ENCODE peak calls at places on chromosomes 1 and 21, in nine cellular contexts. H is fibroblast of the conjunctiva; X is HT1080; C is activated T-helper 1 cell treated with anti-CD3 and anti-CD28 coated beads, Interleukin-12 subunit alpha, Interleukin-12 subunit beta, Interleukin-2, Interleukin-4 antibody, amounts not matched to agents 30 ng/mL and 10 ng/mL and 1 ng/mL, durations not matched to agents 14 hours and 24 hours and 36 hours; E is K562; B is GM20000; A is glutamatergic neuron; D is brain microvascular endothelial cell; N is astrocyte of the spinal cord. Y is an unnamed sample.

GRCh38 chr1:93172778-93173177 is 7.4 kb downstream of the TMED5 start:
- DNase-seq in H (no peak), X (no peak), C (no peak), E (no peak), B (no peak), A (no peak), D (no peak), N (no peak), Y (no peak)

GRCh38 chr1:6511461-6512244 is 20.2 kb upstream of the PLEKHG5 start:
- DNase-seq in H (no peak), X (no peak), C (no peak), E (no peak), B (no peak), A (no peak), D (no peak), N (no peak), Y (no peak)

GRCh38 chr1:38217316-38217715 is 170.7 kb upstream of the POU3F1 start:
- DNase-seq in H (no peak), X (no peak), C (no peak), E (no peak), B (no peak), A (no peak), D (no peak), N (no peak), Y (no peak)

GRCh38 chr1:239723821-239724367 is 337.5 kb downstream of the CHRM3 start:
- DNase-seq in H (no peak), X (peak; percentile 11), C (no peak), E (no peak), B (no peak), A (no peak), D (no peak), N (peak; percentile 60), Y (no peak)

GRCh38 chr1:163307479-163308171 is 14.1 kb upstream of the NUF2 start:
- DNase-seq in H (peak; percentile 36), X (peak; percentile 80), C (no peak), E (no peak), B (no peak), A (no peak), D (peak; percentile 83), N (peak; percentile 85), Y (no peak)

GRCh38 chr1:231866392-231867331 is 240.1 kb downstream of the DISC1 start:
- DNase-seq in H (peak; percentile 17), X (peak; percentile 27), C (peak; percentile 13), E (peak; percentile 64), B (peak; percentile 53), A (peak; percentile 73), D (peak; percentile 41), N (peak; percentile 61), Y (peak; percentile 80)

GRCh38 chr1:1907098-1907736 is 7.8 kb upstream of the CALML6 start:
- DNase-seq in H (peak; percentile 60), X (no peak), C (no peak), E (no peak), B (peak; percentile 66), A (peak; percentile 63), D (no peak), N (no peak), Y (peak; percentile 66)

GRCh38 chr1:174998569-174999215 is 1.1 kb upstream of the CACYBP start:
- DNase-seq in H (no peak), X (peak; percentile 64), C (peak; percentile 35), E (peak; percentile 75), B (peak; percentile 61), A (peak; percentile 37), D (peak; percentile 25), N (peak; percentile 63), Y (peak; percentile 54)

GRCh38 chr1:25703671-25704637 is 87.4 kb downstream of the MAN1C1 start:
- DNase-seq in H (no peak), X (no peak), C (no peak), E (no peak), B (no peak), A (no peak), D (no peak), N (no peak), Y (no peak)

GRCh38 chr1:232813757-232814156 is 8.5 kb downstream of the MAP10 start:
- DNase-seq in H (no peak), X (no peak), C (no peak), E (no peak), B (no peak), A (no peak), D (no peak), N (no peak), Y (no peak)

GRCh38 chr1:29245876-29246275 is 9.6 kb downstream of the PTPRU start:
- DNase-seq in H (peak; percentile 22), X (peak; percentile 50), C (no peak), E (no peak), B (no peak), A (no peak), D (peak; percentile 38), N (peak; percentile 36), Y (peak; percentile 63)

GRCh38 chr1:161229896-161230295 is 4.0 kb downstream of the TOMM40L start:
- DNase-seq in H (no peak), X (no peak), C (no peak), E (no peak), B (no peak), A (no peak), D (no peak), N (no peak), Y (peak; percentile 70)

GRCh38 chr1:185314416-185314815 is 2.6 kb downstream of the IVNS1ABP start:
- DNase-seq in H (no peak), X (peak; percentile 27), C (no peak), E (no peak), B (no peak), A (no peak), D (no peak), N (no peak), Y (no peak)

GRCh38 chr1:13583592-13583963 is at the start of gene PDPN:
- DNase-seq in H (no peak), X (peak; percentile 40), C (no peak), E (no peak), B (no peak), A (peak; percentile 66), D (no peak), N (peak; percentile 46), Y (no peak)

GRCh38 chr1:18668750-18669404 is 38.2 kb downstream of the PAX7 start:
- DNase-seq in H (no peak), X (peak; percentile 44), C (no peak), E (no peak), B (no peak), A (no peak), D (no peak), N (no peak), Y (no peak)

GRCh38 chr1:182955596-182956588 is 2.9 kb upstream of the SHCBP1L start:
- DNase-seq in H (peak; percentile 68), X (peak; percentile 96), C (no peak), E (no peak), B (no peak), A (no peak), D (peak; percentile 92), N (peak; percentile 87), Y (peak; percentile 33)

GRCh38 chr1:105678334-105678733 is 1378.1 kb upstream of the PRMT6 start:
- DNase-seq in H (no peak), X (peak; percentile 81), C (no peak), E (no peak), B (no peak), A (no peak), D (no peak), N (no peak), Y (no peak)

GRCh38 chr1:8182034-8182761 is 135.7 kb upstream of the SLC45A1 start:
- DNase-seq in H (no peak), X (peak; percentile 71), C (peak; percentile 26), E (no peak), B (peak; percentile 49), A (no peak), D (peak; percentile 97), N (peak; percentile 84), Y (no peak)

GRCh38 chr1:156608036-156608674 is 6.9 kb upstream of the GPATCH4 start:
- DNase-seq in H (peak; percentile 74), X (peak; percentile 68), C (peak; percentile 49), E (peak; percentile 64), B (peak; percentile 69), A (peak; percentile 61), D (peak; percentile 69), N (peak; percentile 70), Y (peak; percentile 82)

GRCh38 chr1:78426398-78426797 is 64.4 kb upstream of the PTGFR start:
- DNase-seq in H (no peak), X (no peak), C (no peak), E (no peak), B (no peak), A (no peak), D (no peak), N (peak; percentile 30), Y (no peak)

GRCh38 chr1:8455700-8456305 is 137.9 kb downstream of the SLC45A1 start:
- DNase-seq in H (no peak), X (no peak), C (no peak), E (no peak), B (no peak), A (no peak), D (no peak), N (no peak), Y (no peak)

GRCh38 chr1:207401578-207401977 is 52.5 kb upstream of the CR2 start:
- DNase-seq in H (no peak), X (no peak), C (no peak), E (no peak), B (no peak), A (no peak), D (no peak), N (no peak), Y (no peak)

GRCh38 chr1:10899490-10900264 is 103.2 kb upstream of the CASZ1 start:
- DNase-seq in H (no peak), X (no peak), C (no peak), E (no peak), B (no peak), A (no peak), D (no peak), N (no peak), Y (peak; percentile 10)

GRCh38 chr21:15543473-15543872 is 186.3 kb upstream of the USP25 start:
- DNase-seq in H (no peak), X (peak; percentile 13), C (no peak), E (no peak), B (no peak), A (no peak), D (no peak), N (no peak), Y (no peak)

GRCh38 chr1:66182551-66183178 is 351.3 kb upstream of the SGIP1 start:
- DNase-seq in H (no peak), X (peak; percentile 91), C (peak; percentile 33), E (no peak), B (no peak), A (no peak), D (peak; percentile 59), N (peak; percentile 76), Y (no peak)

GRCh38 chr1:154501423-154502065 is 475 bp upstream of the TDRD10 start:
- DNase-seq in H (no peak), X (no peak), C (no peak), E (no peak), B (peak; percentile 58), A (no peak), D (no peak), N (no peak), Y (peak; percentile 53)

GRCh38 chr21:40950970-40951369 is 104.0 kb upstream of the DSCAM start:
- DNase-seq in H (no peak), X (no peak), C (no peak), E (no peak), B (no peak), A (no peak), D (no peak), N (no peak), Y (no peak)

GRCh38 chr1:109133815-109134214 is 19.9 kb downstream of the ELAPOR1 start:
- DNase-seq in H (no peak), X (no peak), C (no peak), E (no peak), B (no peak), A (no peak), D (no peak), N (no peak), Y (no peak)

GRCh38 chr1:80534606-80535360 is 1266.0 kb upstream of the ADGRL2 start:
- DNase-seq in H (no peak), X (peak; percentile 52), C (no peak), E (no peak), B (no peak), A (no peak), D (peak; percentile 14), N (peak; percentile 50), Y (no peak)

GRCh38 chr21:19832551-19832950 is 1165.7 kb upstream of the NCAM2 start:
- DNase-seq in H (no peak), X (no peak), C (no peak), E (no peak), B (no peak), A (no peak), D (no peak), N (no peak), Y (no peak)

GRCh38 chr1:58107943-58108342 is 438.6 kb downstream of the OMA1 start:
- DNase-seq in H (no peak), X (no peak), C (no peak), E (no peak), B (peak; percentile 18), A (no peak), D (no peak), N (no peak), Y (no peak)

Y was measured in D341Med.